ENCODE peak calls at places on chromosomes 2 and 18, in five cellular contexts. A is upper lobe of left lung, D is tibial nerve, K is heart left ventricle, J is esophagus squamous epithelium. T is an unnamed sample.

GRCh38 chr2:188974184-188974583 is at the start of gene COL3A1:
- DNase-seq in D (no peak), K (peak; percentile 45), A (no peak), J (no peak), T (no peak)

GRCh38 chr2:65227035-65227470 is 578 bp upstream of the ACTR2 start:
- DNase-seq in A (peak; percentile 49), K (no peak), D (no peak), J (no peak), T (no peak)

GRCh38 chr2:24400207-24400907 is 40.0 kb upstream of the ITSN2 start:
- DNase-seq in A (no peak), K (no peak), D (no peak), J (no peak), T (peak; percentile 21)

GRCh38 chr2:232653441-232653840 is 20.0 kb downstream of the EFHD1 start:
- DNase-seq in D (no peak), J (no peak), K (no peak), A (no peak), T (no peak)

GRCh38 chr2:126700073-126700581 is 44.2 kb downstream of the GYPC start:
- DNase-seq in J (no peak), A (no peak), D (no peak), K (no peak), T (no peak)

GRCh38 chr2:69911985-69912563 is 2.8 kb upstream of the MXD1 start:
- DNase-seq in K (no peak), A (no peak), D (no peak), J (no peak), T (no peak)

GRCh38 chr2:167258712-167259111 is 370.4 kb downstream of the XIRP2 start:
- DNase-seq in D (no peak), J (no peak), A (no peak), K (no peak), T (no peak)

GRCh38 chr2:160010361-160011145 is 51.9 kb downstream of the PLA2R1 start:
- DNase-seq in K (no peak), J (no peak), D (no peak), A (no peak), T (no peak)

GRCh38 chr2:7999683-8000476 is 682.0 kb upstream of the ID2 start:
- DNase-seq in J (no peak), K (no peak), D (no peak), A (no peak), T (peak; percentile 90)

GRCh38 chr2:160205511-160205910 is 5.4 kb upstream of the ITGB6 start:
- DNase-seq in A (peak; percentile 77), D (no peak), J (peak; percentile 31), K (no peak), T (peak; percentile 93)

GRCh38 chr18:40868110-40868858 is 1086.8 kb upstream of the PIK3C3 start:
- DNase-seq in J (no peak), K (no peak), D (no peak), A (no peak), T (no peak)

GRCh38 chr2:123438277-123439050 is 586.6 kb upstream of the CNTNAP5 start:
- DNase-seq in D (no peak), J (no peak), A (no peak), K (no peak), T (no peak)

GRCh38 chr2:181566643-181567042 is 90.3 kb downstream of the CERKL start:
- DNase-seq in D (no peak), A (no peak), J (no peak), K (no peak), T (no peak)

GRCh38 chr18:40851014-40851429 is 1104.0 kb upstream of the PIK3C3 start:
- DNase-seq in J (no peak), A (peak; percentile 61), K (no peak), D (no peak), T (no peak)

GRCh38 chr2:235639387-235639786 is 145.5 kb downstream of the AGAP1 start:
- DNase-seq in D (peak; percentile 80), J (no peak), K (no peak), A (peak; percentile 33), T (peak; percentile 93)

GRCh38 chr18:62763101-62763521 is 47.8 kb downstream of the PHLPP1 start:
- DNase-seq in J (no peak), K (no peak), D (no peak), A (no peak), T (no peak)

GRCh38 chr2:239829326-239829725 is 195.8 kb downstream of the NDUFA10 start:
- DNase-seq in D (no peak), J (no peak), K (peak; percentile 18), A (no peak), T (no peak)

GRCh38 chr18:31685097-31686082 is 1.0 kb upstream of the B4GALT6 start:
- DNase-seq in A (peak; percentile 58), D (no peak), J (no peak), K (peak; percentile 86), T (no peak)

GRCh38 chr2:113754989-113755689 is 1.3 kb downstream of the SLC35F5 start:
- DNase-seq in A (no peak), J (no peak), D (no peak), K (no peak), T (no peak)

GRCh38 chr2:143604172-143604571 is 475.0 kb downstream of the ARHGAP15 start:
- DNase-seq in K (no peak), A (no peak), J (no peak), D (no peak), T (no peak)

GRCh38 chr2:10245661-10246060 is 57.0 kb upstream of the HPCAL1 start:
- DNase-seq in J (no peak), D (no peak), K (peak; percentile 48), A (no peak), T (peak; percentile 72)
- TF ChIP-seq POLR2A in J (no peak), D (no peak), K (no peak), A (no peak), T (no peak)

DNA sequence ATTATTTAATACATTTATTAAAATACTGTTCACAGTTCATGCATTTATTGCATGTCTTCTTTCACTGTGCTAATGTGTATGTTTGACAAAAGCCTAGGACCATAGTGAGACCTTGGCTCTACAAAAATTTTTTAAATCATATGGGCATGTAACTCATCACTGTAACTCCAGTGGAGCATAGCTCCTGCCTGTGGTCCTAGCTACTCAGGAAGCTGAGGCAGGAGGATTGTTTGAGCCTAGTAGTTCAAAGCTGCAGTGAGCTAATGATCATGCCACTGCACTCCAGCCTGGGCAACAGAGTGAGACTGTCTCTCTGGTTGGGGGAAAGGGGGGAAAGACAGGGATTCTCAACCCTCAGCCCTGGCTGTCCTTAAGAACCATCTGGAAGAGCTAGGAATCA is 137.8 kb downstream of the PRKCE start:
- DNase-seq in J (no peak), K (no peak), A (no peak), D (no peak), T (no peak)
- H3K4me3 ChIP-seq in J (no peak overlapping the region), K (no peak overlapping the region), A (no peak overlapping the region), D (no peak overlapping the region), T (no peak overlapping the region)

GRCh38 chr2:171810409-171810993 is 83.5 kb downstream of the SLC25A12 start:
- DNase-seq in D (no peak), A (no peak), J (no peak), K (no peak), T (no peak)

GRCh38 chr2:171807130-171807529 is 86.9 kb downstream of the SLC25A12 start:
- DNase-seq in J (no peak), D (no peak), A (no peak), K (no peak), T (no peak)

GRCh38 chr2:171813126-171813525 is 80.9 kb downstream of the SLC25A12 start:
- DNase-seq in K (no peak), A (no peak), D (no peak), J (no peak), T (no peak)

GRCh38 chr2:171811229-171811628 is 82.8 kb downstream of the SLC25A12 start:
- DNase-seq in D (no peak), K (no peak), J (no peak), A (no peak), T (no peak)

DNA sequence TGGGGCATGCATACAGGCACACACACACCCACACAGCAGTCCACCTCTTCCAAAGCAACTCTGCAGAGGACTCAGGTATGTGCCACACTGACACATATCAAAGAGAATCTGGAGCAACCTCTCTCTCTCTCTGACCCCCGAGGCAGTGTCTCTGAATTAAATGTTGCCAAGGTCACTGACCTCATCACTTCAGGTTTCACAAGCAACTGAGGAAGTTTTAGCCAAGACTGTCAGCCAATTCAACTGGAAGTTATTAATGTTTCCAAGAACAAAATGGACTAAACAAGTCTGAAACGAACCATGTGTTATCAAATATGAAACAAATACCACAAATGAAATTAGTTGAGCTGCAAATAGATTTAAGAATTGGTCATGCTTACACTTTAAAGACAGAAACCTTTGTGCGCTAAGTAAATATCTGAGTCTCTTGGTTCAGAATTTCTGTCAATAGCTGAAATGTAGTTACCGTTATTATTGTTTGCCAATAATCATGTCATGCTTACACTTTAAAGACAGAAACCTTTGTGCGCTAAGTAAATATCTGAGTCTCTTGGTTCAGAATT is 86.1 kb downstream of the SLC25A12 start:
- DNase-seq in A (no peak), K (no peak), J (no peak), D (no peak), T (no peak)
- TF ChIP-seq POLR2A in A (no peak), K (no peak), J (no peak), D (no peak), T (no peak)

GRCh38 chr2:62731275-62731674 is 25.8 kb downstream of the EHBP1 start:
- DNase-seq in A (no peak), K (no peak), J (no peak), D (no peak), T (no peak)
- H3K4me3 ChIP-seq in A (no peak overlapping the region), K (no peak overlapping the region), J (no peak overlapping the region), D (no peak overlapping the region), T (no peak overlapping the region)

GRCh38 chr2:21097331-21097730 is 26.4 kb upstream of the TDRD15 start:
- DNase-seq in A (no peak), K (no peak), J (no peak), D (no peak), T (no peak)
- TF ChIP-seq POLR2A in A (no peak), K (no peak), J (no peak), D (no peak), T (no peak)

DNA sequence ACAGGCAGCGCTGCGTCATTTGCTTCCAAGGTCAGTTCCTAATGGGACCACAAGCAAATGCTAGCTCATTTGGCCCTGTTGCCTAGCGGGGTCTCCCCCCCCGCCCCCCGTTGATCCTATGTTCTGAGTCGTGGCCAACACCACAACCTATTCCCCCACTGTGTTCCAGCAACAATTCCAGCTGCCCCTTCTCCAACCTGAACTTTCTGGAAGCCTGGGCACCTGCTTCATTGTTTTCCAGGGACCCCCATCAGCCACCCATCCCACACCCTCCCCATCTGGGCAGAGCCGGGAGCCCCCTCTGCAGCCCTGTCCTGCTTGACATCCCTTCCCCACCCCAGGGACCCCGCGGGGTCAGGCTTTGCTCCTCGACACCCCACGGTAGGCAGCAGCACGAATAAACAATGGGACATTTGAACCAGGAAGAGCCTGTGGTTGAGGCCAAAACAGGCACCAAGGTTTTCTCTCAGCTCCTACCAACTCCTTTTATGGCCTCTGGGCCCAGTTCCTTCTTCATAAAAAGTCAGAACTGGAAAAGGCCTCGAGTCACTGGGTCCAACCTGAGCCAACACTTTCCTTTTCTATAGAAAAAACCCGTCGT is 20.5 kb downstream of the TEX44 start:
- DNase-seq in A (peak; percentile 28), D (no peak), K (no peak), J (no peak), T (peak; percentile 47)
- H3K4me3 ChIP-seq in A (peak overlapping the region; percentile 36), D (peak overlapping the region; percentile 41), K (peak overlapping the region; percentile 44), J (peak overlapping the region; percentile 70), T (no peak overlapping the region)